ENCODE peak calls at places on chromosomes 13 and 19, in four cellular contexts. I is body of pancreas, B is PC-9, O is HepG2. U is an unnamed sample.

GRCh38 chr13:111484129-111484925 is 163.9 kb downstream of the TEX29 start:
- DNase-seq in I (no peak), B (no peak), O (no peak), U (no peak)

GRCh38 chr13:106523566-106523965 is 11.9 kb downstream of the EFNB2 start:
- DNase-seq in I (no peak), B (no peak), O (no peak), U (no peak)

GRCh38 chr13:100203696-100204367 is 114.9 kb downstream of the PCCA start:
- DNase-seq in I (no peak), B (no peak), O (no peak), U (no peak)

GRCh38 chr19:21468791-21469190 is 36.6 kb upstream of the ZNF429 start:
- DNase-seq in I (no peak), B (no peak), O (no peak), U (no peak)

GRCh38 chr13:50320297-50320862 is 305.1 kb downstream of the KCNRG start:
- DNase-seq in I (no peak), B (no peak), O (peak; percentile 84), U (peak; percentile 38)

GRCh38 chr19:31353826-31354225 is 4.6 kb upstream of the TSHZ3 start:
- DNase-seq in I (peak; percentile 46), B (no peak), O (no peak), U (no peak)

GRCh38 chr19:1251233-1251502 is 2.8 kb downstream of the MIDN start:
- DNase-seq in I (peak; percentile 82), B (no peak), O (peak; percentile 37), U (peak; percentile 84)

GRCh38 chr19:43527860-43528622 is 1.0 kb upstream of the ETHE1 start:
- DNase-seq in I (peak; percentile 28), B (no peak), O (no peak), U (no peak)

GRCh38 chr19:50323782-50324133 is 5.4 kb downstream of the KCNC3 start:
- DNase-seq in I (no peak), B (no peak), O (no peak), U (no peak)

GRCh38 chr19:49851456-49852259 is 699 bp downstream of the PTOV1 start:
- DNase-seq in I (peak; percentile 47), B (no peak), O (no peak), U (peak; percentile 53)

GRCh38 chr13:76035711-76036110 is 399.6 kb downstream of the LMO7 start:
- DNase-seq in I (no peak), B (no peak), O (no peak), U (no peak)

GRCh38 chr13:37526710-37527446 is 71.7 kb downstream of the POSTN start:
- DNase-seq in I (no peak), B (no peak), O (no peak), U (no peak)

GRCh38 chr13:107057028-107057427 is 489.1 kb upstream of the ARGLU1 start:
- DNase-seq in I (no peak), B (no peak), O (peak; percentile 1), U (no peak)

GRCh38 chr13:99033814-99034213 is 56.0 kb upstream of the DOCK9 start:
- DNase-seq in I (no peak), B (no peak), O (peak; percentile 21), U (peak; percentile 47)

GRCh38 chr19:8452446-8453123 is 7.8 kb downstream of the HNRNPM start:
- DNase-seq in I (no peak), B (no peak), O (no peak), U (no peak)

GRCh38 chr19:8449830-8450229 is 5.1 kb downstream of the HNRNPM start:
- DNase-seq in I (peak; percentile 46), B (peak; percentile 37), O (peak; percentile 25), U (no peak)

GRCh38 chr19:8453616-8454015 is 8.8 kb downstream of the HNRNPM start:
- DNase-seq in I (no peak), B (no peak), O (no peak), U (no peak)

GRCh38 chr19:8451377-8451776 is 6.6 kb downstream of the HNRNPM start:
- DNase-seq in I (no peak), B (no peak), O (peak; percentile 33), U (no peak)

DNA sequence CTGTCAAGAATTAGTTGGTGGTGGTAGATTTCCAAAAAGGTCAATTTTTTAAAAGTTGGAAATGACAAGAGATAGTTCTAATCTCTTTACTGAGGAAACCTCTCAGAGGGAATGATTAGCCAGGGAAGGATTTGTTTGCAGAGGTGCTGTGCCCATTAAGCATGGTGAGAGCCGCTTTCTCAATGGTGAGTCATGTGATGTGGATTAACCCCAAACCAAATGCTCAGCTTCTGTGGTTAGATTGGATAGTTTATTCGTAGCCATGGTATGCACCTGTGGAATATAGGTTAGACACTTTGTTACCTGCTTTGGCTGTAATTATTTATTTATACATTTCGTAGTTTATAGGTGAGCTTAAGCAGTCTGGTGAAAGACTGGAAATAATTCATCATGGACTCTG is 7.1 kb downstream of the HNRNPM start:
- DNase-seq in I (no peak), B (peak; percentile 39), O (peak; percentile 28), U (peak; percentile 44)
- H3K4me1 ChIP-seq in I (peaks cover 80% of the 10 kb centered on the region), B (peaks cover 46% of the 10 kb centered on the region), O (peaks cover 75% of the 10 kb centered on the region), U (peaks cover 45% of the 10 kb centered on the region)

DNA sequence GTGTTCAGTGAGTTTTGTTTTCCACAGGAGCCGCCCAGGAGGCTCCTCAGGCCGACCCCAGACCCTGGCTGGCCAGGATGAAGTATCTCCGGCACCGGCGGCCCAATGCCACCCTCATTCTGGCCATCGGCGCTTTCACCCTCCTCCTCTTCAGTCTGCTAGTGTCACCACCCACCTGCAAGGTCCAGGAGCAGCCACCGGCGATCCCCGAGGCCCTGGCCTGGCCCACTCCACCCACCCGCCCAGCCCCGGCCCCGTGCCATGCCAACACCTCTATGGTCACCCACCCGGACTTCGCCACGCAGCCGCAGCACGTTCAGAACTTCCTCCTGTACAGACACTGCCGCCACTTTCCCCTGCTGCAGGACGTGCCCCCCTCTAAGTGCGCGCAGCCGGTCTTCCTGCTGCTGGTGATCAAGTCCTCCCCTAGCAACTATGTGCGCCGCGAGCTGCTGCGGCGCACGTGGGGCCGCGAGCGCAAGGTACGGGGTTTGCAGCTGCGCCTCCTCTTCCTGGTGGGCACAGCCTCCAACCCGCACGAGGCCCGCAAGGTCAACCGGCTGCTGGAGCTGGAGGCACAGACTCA is 12.9 kb downstream of the B3GNT3 start:
- DNase-seq in I (no peak), B (no peak), O (no peak), U (no peak)
- H3K4me1 ChIP-seq in I (no peaks in the 10 kb centered on the region), B (no peaks in the 10 kb centered on the region), O (no peaks in the 10 kb centered on the region), U (no peaks in the 10 kb centered on the region)

GRCh38 chr19:55481148-55482127 is 3.5 kb upstream of the NAT14 start:
- DNase-seq in I (no peak), B (no peak), O (no peak), U (no peak)

GRCh38 chr19:55482128-55482961 is 2.6 kb upstream of the NAT14 start:
- DNase-seq in I (no peak), B (no peak), O (no peak), U (no peak)

GRCh38 chr19:55483681-55484361 is 1.2 kb upstream of the NAT14 start:
- DNase-seq in I (no peak), B (no peak), O (no peak), U (no peak)

GRCh38 chr19:55484571-55485438 is at the start of gene NAT14:
- DNase-seq in I (peak; percentile 45), B (peak; percentile 78), O (peak; percentile 39), U (peak; percentile 82)

GRCh38 chr19:55482967-55483671 is 1.9 kb upstream of the NAT14 start:
- DNase-seq in I (no peak), B (no peak), O (no peak), U (no peak)
- H3K4me1 ChIP-seq in I (peaks cover 69% of the 10 kb centered on the region), B (peaks cover 23% of the 10 kb centered on the region), O (peaks cover 33% of the 10 kb centered on the region), U (peaks cover 27% of the 10 kb centered on the region)

DNA sequence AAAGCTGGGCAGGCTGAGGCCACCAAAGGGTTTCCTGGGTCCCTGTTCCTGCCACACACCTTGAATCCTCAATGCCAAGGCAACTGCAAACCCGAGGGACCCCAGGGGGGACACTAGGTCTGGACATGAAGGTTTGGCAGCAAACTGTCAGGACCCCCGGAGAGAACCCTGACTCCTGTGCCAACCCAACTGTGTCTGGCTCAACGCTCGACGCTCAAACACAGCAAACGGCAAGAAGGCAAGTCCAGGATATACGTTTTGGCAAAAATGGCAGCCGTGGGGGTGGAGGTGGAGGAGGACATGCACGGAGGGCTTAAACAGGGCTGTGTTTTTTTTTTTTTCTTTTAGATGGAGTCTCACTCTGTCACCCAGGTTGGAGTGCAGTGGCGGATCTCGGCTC is 73.0 kb downstream of the GADD45B start:
- DNase-seq in I (no peak), B (no peak), O (no peak), U (no peak)
- H3K4me1 ChIP-seq in I (peaks cover 13% of the 10 kb centered on the region), B (peaks cover 15% of the 10 kb centered on the region), O (peaks cover 57% of the 10 kb centered on the region), U (peaks cover 28% of the 10 kb centered on the region)

DNA sequence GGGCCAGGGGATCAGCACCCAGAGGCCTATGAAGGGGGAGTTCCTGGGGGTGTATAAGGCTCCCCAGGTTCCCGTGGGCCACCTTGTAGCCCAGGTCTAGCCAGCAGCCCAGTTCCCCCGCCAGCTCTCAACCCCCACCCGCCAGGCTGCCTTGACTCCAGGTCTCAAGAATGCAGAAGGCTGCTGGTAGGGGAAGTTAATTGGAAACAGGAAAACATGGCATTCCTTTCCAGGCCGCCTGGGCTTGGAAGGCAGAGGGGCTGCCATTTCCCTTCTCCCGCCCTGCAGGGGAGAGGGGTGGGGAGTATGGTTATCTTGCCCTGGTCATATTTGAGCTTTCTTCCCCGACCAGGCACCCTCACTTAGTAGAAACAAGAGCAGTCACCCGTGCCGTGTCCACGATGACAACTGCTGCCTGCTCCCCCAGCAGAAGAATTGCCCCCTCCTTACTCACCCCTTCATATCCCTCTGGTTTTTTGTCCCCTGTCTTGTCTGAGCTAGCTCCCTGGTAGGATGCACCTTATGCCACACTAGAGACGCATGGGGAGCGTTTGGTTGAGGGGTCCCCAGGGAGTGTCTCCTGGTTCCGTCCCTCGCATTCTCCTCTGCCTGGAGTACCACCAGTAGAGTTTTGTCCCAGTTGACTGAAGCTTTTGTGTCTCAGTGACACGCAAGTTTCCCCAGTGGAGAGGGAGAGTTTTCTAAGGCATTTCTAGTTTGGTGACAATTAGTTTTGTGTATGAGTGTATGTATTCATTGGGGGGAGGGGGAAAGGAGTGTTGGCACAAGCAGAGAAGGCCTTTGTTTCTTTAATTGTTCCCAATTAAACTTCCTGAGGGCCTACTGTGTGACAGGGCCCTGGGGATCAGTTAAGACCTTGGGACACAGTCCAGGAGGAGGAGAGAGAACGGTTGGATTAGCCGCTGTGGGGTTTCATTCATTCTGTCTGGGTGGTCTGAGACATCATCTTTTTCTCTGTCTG is 4.5 kb downstream of the BICRA start:
- DNase-seq in I (no peak), B (no peak), O (no peak), U (peak; percentile 61)
- H3K4me1 ChIP-seq in I (peaks cover 33% of the 10 kb centered on the region), B (peaks cover 11% of the 10 kb centered on the region), O (peaks cover 27% of the 10 kb centered on the region), U (peaks cover 22% of the 10 kb centered on the region)

DNA sequence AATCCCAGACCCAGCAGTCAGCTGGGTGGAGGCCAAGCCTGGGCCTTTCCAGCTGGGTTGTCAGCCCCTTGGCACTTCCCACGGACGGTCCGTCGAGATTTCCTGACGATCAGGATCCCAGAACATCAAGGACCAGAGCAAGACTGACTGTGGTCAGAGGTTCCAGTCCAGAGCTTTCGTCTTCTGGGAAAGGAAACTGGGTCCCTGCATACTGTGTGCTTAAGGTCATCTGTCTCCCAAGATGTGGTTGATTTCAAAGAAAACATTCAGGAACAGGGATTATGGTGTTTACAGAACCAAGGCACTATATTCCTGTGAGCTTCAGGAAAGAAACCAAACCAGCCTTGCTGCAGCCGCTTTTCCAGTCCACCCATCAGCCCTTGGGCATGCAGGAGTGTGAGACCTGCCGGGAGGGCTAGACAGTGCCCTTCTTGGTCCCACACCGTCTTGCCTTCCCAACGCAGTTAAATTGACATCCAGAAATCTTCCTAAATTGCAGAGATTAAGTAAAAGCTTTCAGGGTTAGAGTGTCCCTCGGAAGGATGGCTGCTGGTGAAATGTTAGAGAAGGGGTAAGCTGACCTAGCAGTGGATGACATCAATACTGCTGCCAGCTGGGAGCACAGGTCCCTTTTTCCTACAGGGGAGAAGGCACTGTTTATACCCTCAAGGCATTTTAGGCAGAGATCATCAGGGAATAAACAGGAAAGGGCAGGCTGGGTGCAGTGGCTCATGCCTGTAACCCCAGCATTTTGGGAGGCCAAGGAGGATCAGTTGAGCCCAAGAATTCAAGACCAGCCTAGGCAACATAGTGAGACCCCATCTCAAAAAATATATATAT is 5.0 kb upstream of the C19orf33 start:
- DNase-seq in I (no peak), B (peak; percentile 39), O (no peak), U (peak; percentile 43)
- H3K4me1 ChIP-seq in I (peaks cover 9% of the 10 kb centered on the region), B (peaks cover 63% of the 10 kb centered on the region), O (peaks cover 40% of the 10 kb centered on the region), U (peaks cover 33% of the 10 kb centered on the region)

GRCh38 chr19:42217522-42218442 is at the start of gene DEDD2:
- DNase-seq in I (peak; percentile 98), B (peak; percentile 99), O (peak; percentile 92), U (peak; percentile 97)
- H3K4me1 ChIP-seq in I (peaks cover 70% of the 10 kb centered on the region), B (peaks cover 39% of the 10 kb centered on the region), O (peaks cover 76% of the 10 kb centered on the region), U (peaks cover 24% of the 10 kb centered on the region)

U was measured in hepatocyte.